ENCODE peak calls at places on chromosomes 3 and 15, in ten cellular contexts. I, V, T, S, A, W, J, D, E and M are unnamed samples.

GRCh38 chr3:81910244-81910852 is 148.9 kb upstream of the GBE1 start:
- DNase-seq in W (peak), J (no peak), S (peak), E (peak), D (no peak), A (peak), V (no peak), I (peak), T (no peak), M (no peak)

GRCh38 chr15:79004336-79004735 is 59.5 kb upstream of the CTSH start:
- DNase-seq in T (no peak), W (no peak), I (no peak), V (no peak), S (peak), A (peak), D (no peak), E (peak), J (no peak), M (no peak)

GRCh38 chr3:73419179-73419803 is 205.4 kb downstream of the PDZRN3 start:
- DNase-seq in D (no peak), A (peak), E (peak), S (peak), T (no peak), J (no peak), W (no peak), V (no peak), I (no peak), M (no peak)

GRCh38 chr15:88028024-88028423 is 228.5 kb downstream of the NTRK3 start:
- DNase-seq in V (no peak), E (no peak), W (no peak), T (no peak), S (no peak), J (no peak), I (no peak), A (no peak), D (no peak), M (no peak)

GRCh38 chr3:113111308-113111707 is 100.0 kb upstream of the BOC start:
- DNase-seq in S (no peak), A (no peak), D (no peak), W (no peak), E (no peak), J (no peak), V (no peak), T (no peak), I (no peak), M (no peak)

GRCh38 chr3:139329364-139329850 is 14.4 kb upstream of the MRPS22 start:
- DNase-seq in V (peak), A (peak), S (peak), T (peak), J (peak), E (peak), I (peak), D (peak), W (peak), M (peak)

GRCh38 chr3:133254151-133254550 is 145.7 kb upstream of the BFSP2 start:
- DNase-seq in V (no peak), S (no peak), D (no peak), J (no peak), I (no peak), A (no peak), W (no peak), E (no peak), T (no peak), M (no peak)

GRCh38 chr3:24886511-24886910 is 391.9 kb upstream of the THRB start:
- DNase-seq in I (no peak), A (no peak), D (no peak), V (no peak), E (no peak), W (no peak), J (no peak), T (no peak), S (no peak), M (no peak)

GRCh38 chr15:94306700-94307650 is 75.6 kb downstream of the MCTP2 start:
- DNase-seq in V (no peak), S (no peak), D (no peak), T (no peak), A (no peak), W (no peak), E (no peak), J (no peak), I (no peak), M (no peak)

GRCh38 chr3:58647661-58648141 is 18.9 kb downstream of the FAM3D start:
- DNase-seq in E (peak), I (peak), T (no peak), W (no peak), A (no peak), S (no peak), J (no peak), D (no peak), V (no peak), M (no peak)

GRCh38 chr3:146513386-146514051 is 30.9 kb downstream of the PLSCR1 start:
- DNase-seq in D (no peak), E (no peak), T (no peak), A (no peak), S (peak), W (no peak), V (no peak), J (no peak), I (no peak), M (no peak)